ENCODE peak calls at places on chromosomes 6 and 20, in four cellular contexts. V is keratinocyte, H is mesenchymal stem cell, Y is breast epithelium. S is an unnamed sample.

GRCh38 chr20:835220-836045 is 1.9 kb downstream of the FAM110A start:
- DNase-seq in H (no peak), Y (no peak), V (no peak), S (peak)

GRCh38 chr6:12538881-12539357 is 177.6 kb upstream of the PHACTR1 start:
- DNase-seq in Y (no peak), H (peak), V (no peak), S (no peak)

GRCh38 chr20:36017034-36017951 is 48.9 kb downstream of the CNBD2 start:
- DNase-seq in Y (peak), H (no peak), V (no peak), S (peak)

GRCh38 chr6:33812669-33813068 is 8.9 kb upstream of the MLN start:
- DNase-seq in Y (no peak), H (peak), V (no peak), S (no peak)

GRCh38 chr20:10282930-10283556 is 64.4 kb downstream of the SNAP25 start:
- DNase-seq in V (no peak), Y (no peak), H (peak), S (no peak)

GRCh38 chr6:11428895-11429294 is 108.7 kb upstream of the TMEM170B start:
- DNase-seq in V (no peak), H (peak), Y (no peak), S (no peak)

GRCh38 chr6:89843070-89843469 is 13.4 kb downstream of the CASP8AP2 start:
- DNase-seq in H (peak), Y (no peak), V (no peak), S (no peak)

GRCh38 chr6:7723041-7723447 is 2.9 kb upstream of the BMP6 start:
- DNase-seq in H (peak), V (peak), Y (peak), S (no peak)

GRCh38 chr20:59571591-59572314 is 32.6 kb upstream of the PHACTR3 start:
- DNase-seq in V (no peak), Y (no peak), H (no peak), S (peak)

GRCh38 chr6:33602180-33602579 is 18.9 kb upstream of the ITPR3 start:
- DNase-seq in V (no peak), H (no peak), Y (no peak), S (no peak)

GRCh38 chr6:30703821-30704220 is 13.0 kb upstream of the NRM start:
- DNase-seq in Y (no peak), V (no peak), H (no peak), S (no peak)

GRCh38 chr6:52876056-52876787 is 33.3 kb downstream of the GSTA3 start:
- DNase-seq in Y (no peak), H (peak), V (no peak), S (no peak)

GRCh38 chr20:62583424-62583920 is 58.8 kb upstream of the SLCO4A1 start:
- DNase-seq in H (no peak), V (no peak), Y (no peak), S (peak)

GRCh38 chr6:136676075-136676474 is 116.2 kb downstream of the MAP3K5 start:
- DNase-seq in V (no peak), H (no peak), Y (no peak), S (no peak)

GRCh38 chr20:2757001-2757400 is 43.4 kb downstream of the CPXM1 start:
- DNase-seq in Y (peak), V (no peak), H (no peak), S (no peak)

GRCh38 chr20:64247312-64247627 is 8.3 kb upstream of the PCMTD2 start:
- DNase-seq in V (no peak), H (no peak), Y (no peak), S (no peak)

GRCh38 chr6:22149081-22149480 is 147.8 kb downstream of the PRL start:
- DNase-seq in V (no peak), H (no peak), Y (no peak), S (peak)

GRCh38 chr6:6780231-6780630 is 191.7 kb downstream of the LY86 start:
- DNase-seq in H (no peak), V (no peak), Y (no peak), S (no peak)

GRCh38 chr6:36625161-36625919 is 31.2 kb downstream of the SRSF3 start:
- DNase-seq in V (no peak), H (peak), Y (no peak), S (no peak)

GRCh38 chr20:36839150-36839549 is 36.8 kb upstream of the TLDC2 start:
- DNase-seq in V (no peak), H (no peak), Y (no peak), S (no peak)

GRCh38 chr6:131660195-131660594 is 23.1 kb downstream of the ENPP3 start:
- DNase-seq in V (no peak), H (peak), Y (no peak), S (no peak)

GRCh38 chr20:57065646-57066045 is 200.8 kb downstream of the BMP7 start:
- DNase-seq in Y (no peak), H (peak), V (no peak), S (no peak)

GRCh38 chr20:44187054-44187762 is at the start of gene JPH2:
- DNase-seq in Y (peak), H (peak), V (peak), S (no peak)

GRCh38 chr6:41353333-41353732 is 17.9 kb downstream of the NCR2 start:
- DNase-seq in V (no peak), Y (peak), H (no peak), S (no peak)

GRCh38 chr6:23388239-23388803 is 737.7 kb upstream of the NRSN1 start:
- DNase-seq in Y (no peak), V (no peak), H (no peak), S (no peak)

GRCh38 chr20:50865114-50865513 is 66.1 kb downstream of the ADNP start:
- DNase-seq in V (no peak), Y (no peak), H (no peak), S (no peak)

GRCh38 chr6:25010166-25010565 is 74.4 kb upstream of the RIPOR2 start:
- DNase-seq in H (no peak), V (no peak), Y (no peak), S (no peak)

GRCh38 chr20:610130-611046 is at the start of gene TCF15:
- DNase-seq in V (no peak), Y (no peak), H (no peak), S (peak)

GRCh38 chr6:104483225-104483834 is 376.4 kb downstream of the HACE1 start:
- DNase-seq in H (peak), Y (no peak), V (no peak), S (no peak)

GRCh38 chr6:232896-233640 is 59.2 kb upstream of the DUSP22 start:
- DNase-seq in H (no peak), V (no peak), Y (no peak), S (no peak)
- H3K27ac ChIP-seq in H (no peak), V (no peak), Y (no peak), S (no peak)

GRCh38 chr20:4688342-4688741 is 33.4 kb upstream of the PRND start:
- DNase-seq in V (no peak), Y (no peak), H (no peak), S (no peak)
- H3K27ac ChIP-seq in V (peak), Y (no peak), H (no peak), S (peak)

DNA sequence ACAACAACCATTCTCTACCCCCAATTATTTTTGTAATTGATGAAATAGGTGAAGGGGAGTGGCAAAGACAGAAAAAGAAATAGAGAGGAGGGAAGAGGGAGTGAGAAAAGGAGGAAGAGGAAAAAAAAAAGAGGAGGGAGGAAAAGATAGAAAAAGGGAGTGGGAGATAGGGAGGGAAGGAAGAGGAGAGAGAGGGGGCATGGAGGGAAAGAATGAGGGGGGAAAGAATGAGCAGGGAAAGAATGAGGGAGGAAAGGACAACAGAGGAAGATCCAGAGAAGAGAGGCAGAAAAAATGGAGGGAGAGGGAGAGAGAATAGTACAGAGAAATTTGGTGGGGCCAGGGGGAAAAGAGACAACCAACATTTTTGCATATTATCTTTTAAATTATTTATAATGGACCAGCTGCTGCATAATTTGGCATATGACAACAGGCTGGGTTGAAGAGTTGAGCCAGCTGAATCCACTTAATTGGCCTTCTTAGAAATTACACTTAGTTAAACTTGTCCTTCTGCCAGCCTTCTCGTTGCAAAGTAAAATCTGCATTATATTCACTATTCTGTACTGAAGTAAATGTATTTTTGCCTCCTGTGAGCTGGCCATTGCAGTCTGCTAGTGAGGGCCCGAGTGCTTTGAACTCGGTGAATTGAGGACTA is 101.0 kb downstream of the ARHGAP18 start:
- DNase-seq in V (no peak), H (no peak), Y (no peak), S (no peak)
- H3K27ac ChIP-seq in V (no peak), H (no peak), Y (no peak), S (no peak)

DNA sequence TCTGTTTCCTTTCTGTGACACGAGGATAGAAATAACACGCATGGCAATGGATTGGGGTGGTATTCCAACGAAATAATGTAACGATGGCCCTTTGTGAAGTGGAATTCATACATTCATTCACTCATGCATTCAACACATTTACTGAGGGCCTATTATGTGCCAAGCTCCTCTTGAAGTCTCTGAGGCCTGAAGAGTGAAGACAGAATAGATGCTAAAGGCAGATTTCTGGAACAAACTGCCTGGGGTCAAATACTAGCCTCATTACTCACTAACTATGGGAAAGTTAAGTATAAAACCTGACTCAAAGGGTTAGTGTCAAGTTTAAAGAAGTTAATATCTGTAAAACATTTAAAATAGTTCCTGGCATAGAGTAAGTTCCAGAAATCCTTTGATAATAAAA is 279.6 kb upstream of the SULF2 start:
- DNase-seq in V (no peak), Y (no peak), H (peak), S (no peak)
- H3K27ac ChIP-seq in V (no peak), Y (no peak), H (peak), S (no peak)

GRCh38 chr6:75291331-75291730 is 6.7 kb upstream of the TMEM30A start:
- DNase-seq in Y (no peak), V (no peak), H (no peak), S (no peak)
- H3K27ac ChIP-seq in Y (no peak), V (no peak), H (no peak), S (peak)

GRCh38 chr6:117089604-117090003 is 175.8 kb upstream of the VGLL2 start:
- DNase-seq in Y (no peak), H (no peak), V (no peak), S (no peak)
- H3K27ac ChIP-seq in Y (no peak), H (no peak), V (no peak), S (no peak)

DNA sequence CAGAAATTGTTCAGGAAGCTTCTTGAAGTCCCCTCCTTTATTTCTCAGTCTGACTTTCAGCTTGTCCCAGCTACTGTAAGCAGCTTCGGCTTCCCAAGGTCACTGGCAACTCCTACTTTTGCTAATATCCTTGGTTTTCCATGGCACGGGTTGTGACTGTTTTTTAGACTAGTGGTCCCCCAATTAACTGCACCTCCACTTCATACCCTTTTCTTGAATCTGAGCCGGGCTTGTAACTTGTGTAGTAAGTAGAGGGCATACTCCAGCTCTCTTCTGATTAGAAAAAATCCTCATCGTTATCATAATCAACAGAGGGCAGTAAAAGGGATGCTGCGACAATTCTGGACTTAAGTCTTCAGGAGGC is 162.3 kb upstream of the TNFAIP3 start:
- DNase-seq in V (no peak), Y (no peak), H (no peak), S (no peak)
- H3K27ac ChIP-seq in V (no peak), Y (no peak), H (no peak), S (no peak)